ENCODE peak calls at places on chromosomes 2 and 18, in eight cellular contexts. Z, Q, H, U, T, Y, P and N are unnamed samples.

GRCh38 chr18:9987355-9987754 is 73.5 kb downstream of the VAPA start:
- DNase-seq in Q (no peak), T (no peak), Z (no peak), H (no peak), Y (no peak), P (no peak), U (no peak), N (no peak)

GRCh38 chr2:240893363-240893828 is 2.6 kb downstream of the MAB21L4 start:
- DNase-seq in Q (peak), H (peak), U (no peak), Y (peak), P (peak), T (peak), Z (peak), N (peak)

GRCh38 chr2:20762945-20763683 is 59.8 kb downstream of the LDAH start:
- DNase-seq in H (no peak), P (no peak), T (no peak), Z (no peak), Y (no peak), U (no peak), Q (no peak), N (no peak)

GRCh38 chr2:45637440-45637839 is 14.0 kb upstream of the PRKCE start:
- DNase-seq in Q (no peak), Y (no peak), Z (no peak), T (no peak), P (no peak), U (no peak), H (no peak), N (no peak)

GRCh38 chr2:98908909-98909308 is 27.1 kb downstream of the CRACDL start:
- DNase-seq in Z (no peak), H (no peak), P (no peak), Q (no peak), Y (no peak), T (peak), U (no peak), N (no peak)

GRCh38 chr2:10028407-10028987 is 14.9 kb upstream of the KLF11 start:
- DNase-seq in P (no peak), Y (no peak), U (no peak), H (no peak), Q (peak), Z (no peak), T (no peak), N (no peak)

GRCh38 chr18:11981383-11981632 is at the start of gene IMPA2:
- DNase-seq in T (no peak), P (no peak), Z (no peak), Y (no peak), H (no peak), U (no peak), Q (no peak), N (no peak)

GRCh38 chr18:10370716-10371115 is 83.7 kb upstream of the APCDD1 start:
- DNase-seq in H (no peak), Y (no peak), U (no peak), Q (no peak), Z (no peak), P (no peak), T (no peak), N (no peak)

GRCh38 chr2:178211943-178212342 is 17.6 kb downstream of the OSBPL6 start:
- DNase-seq in U (no peak), Q (no peak), P (no peak), T (no peak), Y (no peak), Z (no peak), H (no peak), N (no peak)

GRCh38 chr2:72144412-72144745 is 3.3 kb downstream of the CYP26B1 start:
- DNase-seq in U (no peak), Z (peak), Y (no peak), H (no peak), P (no peak), T (peak), Q (no peak), N (no peak)

GRCh38 chr2:121231385-121232000 is 53.5 kb downstream of the TFCP2L1 start:
- DNase-seq in U (no peak), Z (no peak), Y (no peak), H (no peak), Q (no peak), P (no peak), T (no peak), N (no peak)